ENCODE peak calls at places on chromosomes 12 and 14, in six cellular contexts. One of them, this sample, is unnamed.

GRCh38 chr14:70098257-70098809 is 90.4 kb downstream of the SLC8A3 start:
- DNase-seq in HCT116: no peak
- DNase-seq in ovary: no peak
- DNase-seq in mammary epithelial cell: no peak
- DNase-seq in adrenal gland: no peak
- DNase-seq in right atrium auricular region: no peak
- DNase-seq in this sample: no peak

GRCh38 chr12:93609281-93610192 is 37.1 kb downstream of the SOCS2 start:
- DNase-seq in HCT116: no peak
- DNase-seq in ovary: no peak
- DNase-seq in mammary epithelial cell: no peak
- DNase-seq in adrenal gland: no peak
- DNase-seq in right atrium auricular region: no peak
- DNase-seq in this sample: no peak

GRCh38 chr14:78644824-78645559 is 474.8 kb downstream of the NRXN3 start:
- DNase-seq in HCT116: no peak
- DNase-seq in ovary: no peak
- DNase-seq in mammary epithelial cell: no peak
- DNase-seq in adrenal gland: no peak
- DNase-seq in right atrium auricular region: no peak
- DNase-seq in this sample: no peak

GRCh38 chr14:68248481-68249255 is 429.1 kb downstream of the RAD51B start:
- DNase-seq in HCT116: peak; percentile 28
- DNase-seq in ovary: peak; percentile 53
- DNase-seq in mammary epithelial cell: peak; percentile 35
- DNase-seq in adrenal gland: no peak
- DNase-seq in right atrium auricular region: peak; percentile 61
- DNase-seq in this sample: no peak

GRCh38 chr12:77072833-77073495 is 7.6 kb upstream of the E2F7 start:
- DNase-seq in HCT116: no peak
- DNase-seq in ovary: no peak
- DNase-seq in mammary epithelial cell: no peak
- DNase-seq in adrenal gland: no peak
- DNase-seq in right atrium auricular region: no peak
- DNase-seq in this sample: no peak

GRCh38 chr12:109827566-109828550 is 5.3 kb downstream of the TRPV4 start:
- DNase-seq in HCT116: no peak
- DNase-seq in ovary: no peak
- DNase-seq in mammary epithelial cell: no peak
- DNase-seq in adrenal gland: peak; percentile 59
- DNase-seq in right atrium auricular region: peak; percentile 69
- DNase-seq in this sample: no peak

GRCh38 chr12:116710367-116710766 is 27.5 kb downstream of the SPRING1 start:
- DNase-seq in HCT116: no peak
- DNase-seq in ovary: no peak
- DNase-seq in mammary epithelial cell: no peak
- DNase-seq in adrenal gland: no peak
- DNase-seq in right atrium auricular region: no peak
- DNase-seq in this sample: no peak

GRCh38 chr14:85531141-85531593 is 1.2 kb downstream of the FLRT2 start:
- DNase-seq in HCT116: no peak
- DNase-seq in ovary: peak; percentile 81
- DNase-seq in mammary epithelial cell: peak; percentile 75
- DNase-seq in adrenal gland: peak; percentile 47
- DNase-seq in right atrium auricular region: peak; percentile 69
- DNase-seq in this sample: no peak

GRCh38 chr12:69052613-69053408 is 119.8 kb upstream of the CPM start:
- DNase-seq in HCT116: peak; percentile 24
- DNase-seq in ovary: no peak
- DNase-seq in mammary epithelial cell: peak; percentile 80
- DNase-seq in adrenal gland: peak; percentile 56
- DNase-seq in right atrium auricular region: no peak
- DNase-seq in this sample: no peak

GRCh38 chr12:59444932-59445331 is 150.9 kb upstream of the SLC16A7 start:
- DNase-seq in HCT116: no peak
- DNase-seq in ovary: no peak
- DNase-seq in mammary epithelial cell: peak; percentile 8
- DNase-seq in adrenal gland: peak; percentile 18
- DNase-seq in right atrium auricular region: no peak
- DNase-seq in this sample: no peak

GRCh38 chr14:50064993-50065392 is 51.4 kb downstream of the VCPKMT start:
- DNase-seq in HCT116: no peak
- DNase-seq in ovary: no peak
- DNase-seq in mammary epithelial cell: peak; percentile 65
- DNase-seq in adrenal gland: no peak
- DNase-seq in right atrium auricular region: no peak
- DNase-seq in this sample: peak; percentile 68

GRCh38 chr12:109613611-109614455 is 40.2 kb downstream of the MVK start:
- DNase-seq in HCT116: no peak
- DNase-seq in ovary: no peak
- DNase-seq in mammary epithelial cell: no peak
- DNase-seq in adrenal gland: no peak
- DNase-seq in right atrium auricular region: no peak
- DNase-seq in this sample: no peak

GRCh38 chr14:50964683-50965390 is 20.6 kb upstream of the PYGL start:
- DNase-seq in HCT116: no peak
- DNase-seq in ovary: no peak
- DNase-seq in mammary epithelial cell: peak; percentile 96
- DNase-seq in adrenal gland: peak; percentile 79
- DNase-seq in right atrium auricular region: peak; percentile 74
- DNase-seq in this sample: no peak

GRCh38 chr14:23159516-23159915 is 23.9 kb downstream of the SLC7A8 start:
- DNase-seq in HCT116: no peak
- DNase-seq in ovary: no peak
- DNase-seq in mammary epithelial cell: no peak
- DNase-seq in adrenal gland: no peak
- DNase-seq in right atrium auricular region: no peak
- DNase-seq in this sample: no peak

GRCh38 chr14:69006346-69006745 is 27.2 kb upstream of the ACTN1 start:
- DNase-seq in HCT116: no peak
- DNase-seq in ovary: no peak
- DNase-seq in mammary epithelial cell: no peak
- DNase-seq in adrenal gland: no peak
- DNase-seq in right atrium auricular region: no peak
- DNase-seq in this sample: no peak

GRCh38 chr12:113374823-113375428 is 16.5 kb downstream of the PLBD2 start:
- DNase-seq in HCT116: no peak
- DNase-seq in ovary: no peak
- DNase-seq in mammary epithelial cell: no peak
- DNase-seq in adrenal gland: no peak
- DNase-seq in right atrium auricular region: no peak
- DNase-seq in this sample: no peak

GRCh38 chr12:113373966-113374365 is 15.6 kb downstream of the PLBD2 start:
- DNase-seq in HCT116: no peak
- DNase-seq in ovary: no peak
- DNase-seq in mammary epithelial cell: no peak
- DNase-seq in adrenal gland: no peak
- DNase-seq in right atrium auricular region: no peak
- DNase-seq in this sample: no peak

GRCh38 chr12:113371808-113372207 is 13.4 kb downstream of the PLBD2 start:
- DNase-seq in HCT116: no peak
- DNase-seq in ovary: no peak
- DNase-seq in mammary epithelial cell: no peak
- DNase-seq in adrenal gland: no peak
- DNase-seq in right atrium auricular region: no peak
- DNase-seq in this sample: no peak

GRCh38 chr12:113372371-113372770 is 14.0 kb downstream of the PLBD2 start:
- DNase-seq in HCT116: no peak
- DNase-seq in ovary: no peak
- DNase-seq in mammary epithelial cell: no peak
- DNase-seq in adrenal gland: no peak
- DNase-seq in right atrium auricular region: no peak
- DNase-seq in this sample: no peak

GRCh38 chr12:113373440-113373839 is 15.1 kb downstream of the PLBD2 start:
- DNase-seq in HCT116: no peak
- DNase-seq in ovary: no peak
- DNase-seq in mammary epithelial cell: no peak
- DNase-seq in adrenal gland: no peak
- DNase-seq in right atrium auricular region: no peak
- DNase-seq in this sample: no peak
- H3K36me3 ChIP-seq in HCT116: peaks cover 8% of the 10 kb centered on the region
- H3K36me3 ChIP-seq in ovary: no peaks in the 10 kb centered on the region
- H3K36me3 ChIP-seq in mammary epithelial cell: no peaks in the 10 kb centered on the region
- H3K36me3 ChIP-seq in adrenal gland: no peaks in the 10 kb centered on the region
- H3K36me3 ChIP-seq in right atrium auricular region: peaks cover 49% of the 10 kb centered on the region
- H3K36me3 ChIP-seq in this sample: no peaks in the 10 kb centered on the region

DNA sequence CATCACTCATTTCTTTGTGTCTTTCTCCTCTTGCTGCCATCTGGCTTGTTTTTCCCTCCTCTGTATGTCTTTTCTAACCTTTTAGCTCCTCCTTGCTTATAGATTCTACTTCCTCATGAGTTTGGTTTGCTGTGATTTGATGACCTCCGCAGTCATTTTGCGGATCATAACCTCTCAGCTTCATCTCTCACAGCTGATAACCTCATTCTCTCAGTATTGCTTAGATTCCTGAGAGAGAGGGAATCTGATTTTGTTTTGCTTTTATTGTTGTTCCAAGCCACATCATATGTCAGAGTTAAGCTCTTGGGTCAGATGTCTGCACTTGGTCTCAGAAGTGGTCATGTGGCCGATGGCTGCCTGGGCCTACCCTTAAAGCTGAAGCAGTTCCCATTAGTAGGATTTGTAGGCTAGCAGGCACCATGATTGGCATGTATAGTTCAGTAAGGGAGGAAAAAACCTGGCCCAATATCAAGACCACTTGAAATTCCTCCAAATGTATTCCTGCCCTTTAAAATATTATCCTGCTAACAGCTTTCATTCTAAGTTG is 13.4 kb downstream of the ZNF664 start:
- DNase-seq in HCT116: no peak
- DNase-seq in ovary: no peak
- DNase-seq in mammary epithelial cell: no peak
- DNase-seq in adrenal gland: peak; percentile 25
- DNase-seq in right atrium auricular region: no peak
- DNase-seq in this sample: no peak
- H3K27ac ChIP-seq in HCT116: no peak overlapping the region
- H3K27ac ChIP-seq in ovary: no peak overlapping the region
- H3K27ac ChIP-seq in mammary epithelial cell: no peak overlapping the region
- H3K27ac ChIP-seq in adrenal gland: no peak overlapping the region
- H3K27ac ChIP-seq in right atrium auricular region: peak overlapping the region; percentile 33
- H3K27ac ChIP-seq in this sample: no peak overlapping the region

GRCh38 chr12:118790578-118790977 is 190.8 kb upstream of the SRRM4 start:
- DNase-seq in HCT116: no peak
- DNase-seq in ovary: no peak
- DNase-seq in mammary epithelial cell: no peak
- DNase-seq in adrenal gland: no peak
- DNase-seq in right atrium auricular region: no peak
- DNase-seq in this sample: no peak
- TF ChIP-seq CTCF in HCT116: no peak
- TF ChIP-seq CTCF in ovary: no peak
- TF ChIP-seq CTCF in mammary epithelial cell: no peak
- TF ChIP-seq CTCF in adrenal gland: no peak
- TF ChIP-seq CTCF in right atrium auricular region: no peak
- TF ChIP-seq CTCF in this sample: no peak

GRCh38 chr12:105554856-105555255 is 224.4 kb downstream of the C12orf75 start:
- DNase-seq in HCT116: no peak
- DNase-seq in ovary: no peak
- DNase-seq in mammary epithelial cell: no peak
- DNase-seq in adrenal gland: no peak
- DNase-seq in right atrium auricular region: no peak
- DNase-seq in this sample: no peak

GRCh38 chr12:105562727-105563072 is 232.2 kb downstream of the C12orf75 start:
- DNase-seq in HCT116: no peak
- DNase-seq in ovary: no peak
- DNase-seq in mammary epithelial cell: peak; percentile 60
- DNase-seq in adrenal gland: no peak
- DNase-seq in right atrium auricular region: no peak
- DNase-seq in this sample: no peak

GRCh38 chr12:105555556-105555973 is 225.1 kb downstream of the C12orf75 start:
- DNase-seq in HCT116: no peak
- DNase-seq in ovary: no peak
- DNase-seq in mammary epithelial cell: no peak
- DNase-seq in adrenal gland: peak; percentile 38
- DNase-seq in right atrium auricular region: no peak
- DNase-seq in this sample: no peak

GRCh38 chr12:105561981-105562726 is 231.7 kb downstream of the C12orf75 start:
- DNase-seq in HCT116: peak; percentile 76
- DNase-seq in ovary: peak; percentile 48
- DNase-seq in mammary epithelial cell: peak; percentile 76
- DNase-seq in adrenal gland: peak; percentile 28
- DNase-seq in right atrium auricular region: peak; percentile 66
- DNase-seq in this sample: no peak

GRCh38 chr12:105559292-105559691 is 228.8 kb downstream of the C12orf75 start:
- DNase-seq in HCT116: no peak
- DNase-seq in ovary: no peak
- DNase-seq in mammary epithelial cell: no peak
- DNase-seq in adrenal gland: no peak
- DNase-seq in right atrium auricular region: no peak
- DNase-seq in this sample: no peak
- H3K36me3 ChIP-seq in HCT116: no peaks in the 10 kb centered on the region
- H3K36me3 ChIP-seq in ovary: no peaks in the 10 kb centered on the region
- H3K36me3 ChIP-seq in mammary epithelial cell: no peaks in the 10 kb centered on the region
- H3K36me3 ChIP-seq in adrenal gland: no peaks in the 10 kb centered on the region
- H3K36me3 ChIP-seq in right atrium auricular region: no peaks in the 10 kb centered on the region
- H3K36me3 ChIP-seq in this sample: no peaks in the 10 kb centered on the region

GRCh38 chr14:89217876-89218275 is 199.2 kb downstream of the FOXN3 start:
- DNase-seq in HCT116: no peak
- DNase-seq in ovary: no peak
- DNase-seq in mammary epithelial cell: no peak
- DNase-seq in adrenal gland: no peak
- DNase-seq in right atrium auricular region: no peak
- DNase-seq in this sample: no peak

GRCh38 chr14:89212386-89213235 is 204.4 kb downstream of the FOXN3 start:
- DNase-seq in HCT116: no peak
- DNase-seq in ovary: no peak
- DNase-seq in mammary epithelial cell: no peak
- DNase-seq in adrenal gland: no peak
- DNase-seq in right atrium auricular region: no peak
- DNase-seq in this sample: no peak

GRCh38 chr14:89219056-89219455 is 198.0 kb downstream of the FOXN3 start:
- DNase-seq in HCT116: no peak
- DNase-seq in ovary: no peak
- DNase-seq in mammary epithelial cell: no peak
- DNase-seq in adrenal gland: no peak
- DNase-seq in right atrium auricular region: no peak
- DNase-seq in this sample: no peak

GRCh38 chr14:89214221-89214965 is 202.6 kb downstream of the FOXN3 start:
- DNase-seq in HCT116: no peak
- DNase-seq in ovary: no peak
- DNase-seq in mammary epithelial cell: peak; percentile 7
- DNase-seq in adrenal gland: no peak
- DNase-seq in right atrium auricular region: peak; percentile 87
- DNase-seq in this sample: no peak

GRCh38 chr14:89215166-89215940 is 201.7 kb downstream of the FOXN3 start:
- DNase-seq in HCT116: no peak
- DNase-seq in ovary: no peak
- DNase-seq in mammary epithelial cell: no peak
- DNase-seq in adrenal gland: no peak
- DNase-seq in right atrium auricular region: no peak
- DNase-seq in this sample: no peak
- H3K27ac ChIP-seq in HCT116: no peak overlapping the region
- H3K27ac ChIP-seq in ovary: no peak overlapping the region
- H3K27ac ChIP-seq in mammary epithelial cell: no peak overlapping the region
- H3K27ac ChIP-seq in adrenal gland: no peak overlapping the region
- H3K27ac ChIP-seq in right atrium auricular region: no peak overlapping the region
- H3K27ac ChIP-seq in this sample: no peak overlapping the region

GRCh38 chr12:52697058-52697582 is 6.2 kb downstream of the KRT77 start:
- DNase-seq in HCT116: no peak
- DNase-seq in ovary: no peak
- DNase-seq in mammary epithelial cell: no peak
- DNase-seq in adrenal gland: no peak
- DNase-seq in right atrium auricular region: no peak
- DNase-seq in this sample: no peak
- TF ChIP-seq CTCF in HCT116: no peak
- TF ChIP-seq CTCF in ovary: no peak
- TF ChIP-seq CTCF in mammary epithelial cell: no peak
- TF ChIP-seq CTCF in adrenal gland: no peak
- TF ChIP-seq CTCF in right atrium auricular region: no peak
- TF ChIP-seq CTCF in this sample: no peak

This sample was measured in CD8-positive, alpha-beta T cell.